ENCODE peak calls at places on chromosomes 2 and 18, in five cellular contexts. W is AG10803, F is NCI-H187, O is left cardiac atrium, L is cerebellar nuclear complex. M is an unnamed sample.

GRCh38 chr18:55138401-55138800 is 179.1 kb upstream of the CCDC68 start:
- DNase-seq in W (no peak), F (no peak), O (no peak), L (no peak), M (no peak)

GRCh38 chr2:12697617-12698016 is 19.1 kb upstream of the TRIB2 start:
- DNase-seq in W (no peak), F (no peak), O (no peak), L (no peak), M (no peak)

GRCh38 chr2:43469713-43470112 is 126.1 kb downstream of the THADA start:
- DNase-seq in W (no peak), F (no peak), O (no peak), L (no peak), M (no peak)

GRCh38 chr2:24342110-24342910 is 18.0 kb downstream of the ITSN2 start:
- DNase-seq in W (peak), F (no peak), O (no peak), L (no peak), M (no peak)

GRCh38 chr2:6254446-6254845 is 562.3 kb downstream of the SOX11 start:
- DNase-seq in W (no peak), F (no peak), O (no peak), L (no peak), M (no peak)

GRCh38 chr2:118855451-118856279 is 8.2 kb upstream of the EN1 start:
- DNase-seq in W (peak), F (peak), O (peak), L (no peak), M (peak)

GRCh38 chr2:157959249-157959648 is 83.1 kb upstream of the ACVR1 start:
- DNase-seq in W (no peak), F (no peak), O (no peak), L (no peak), M (no peak)

GRCh38 chr2:109239720-109240119 is 110.7 kb downstream of the SH3RF3 start:
- DNase-seq in W (peak), F (peak), O (no peak), L (no peak), M (no peak)